ENCODE peak calls at places on chromosomes 13 and 19, in seven cellular contexts. B is H9, O is neural progenitor cell, C is HCT116, X is NT2/D1, D is GM23248, I is PC-3. Q is an unnamed sample.

GRCh38 chr13:71866173-71867091 is 572 bp downstream of the DACH1 start:
- DNase-seq in I (no peak), O (peak), D (peak), C (no peak), B (peak), X (no peak), Q (peak)

GRCh38 chr13:19586904-19587634 is 25.7 kb upstream of the TPTE2 start:
- DNase-seq in O (no peak), D (peak), C (no peak), X (no peak), I (peak), B (no peak), Q (no peak)

GRCh38 chr13:51154029-51154555 is 43.0 kb upstream of the C13orf42 start:
- DNase-seq in O (no peak), C (no peak), X (no peak), I (no peak), B (no peak), D (peak), Q (no peak)

GRCh38 chr19:53960886-53961285 is 1.9 kb upstream of the CACNG8 start:
- DNase-seq in C (no peak), O (no peak), I (no peak), X (no peak), B (no peak), D (no peak), Q (no peak)

GRCh38 chr13:100470841-100471505 is 117.6 kb downstream of the GGACT start:
- DNase-seq in C (no peak), B (no peak), D (no peak), X (no peak), I (no peak), O (no peak), Q (no peak)

GRCh38 chr13:37715606-37716015 is 117.0 kb upstream of the POSTN start:
- DNase-seq in I (peak), X (no peak), D (peak), B (no peak), C (no peak), O (no peak), Q (no peak)

GRCh38 chr19:39385629-39386411 is 5.1 kb downstream of the PAF1 start:
- DNase-seq in O (no peak), I (no peak), X (no peak), B (no peak), C (no peak), D (no peak), Q (no peak)

GRCh38 chr19:50972795-50973376 is 3.5 kb upstream of the KLK6 start:
- DNase-seq in C (peak), B (no peak), I (peak), X (no peak), O (no peak), D (no peak), Q (no peak)

GRCh38 chr19:35184884-35185283 is 30.3 kb downstream of the FXYD5 start:
- DNase-seq in C (no peak), D (no peak), I (no peak), O (no peak), B (no peak), X (no peak), Q (no peak)

GRCh38 chr13:112065521-112065866 is 1.5 kb upstream of the SOX1 start:
- DNase-seq in I (no peak), X (no peak), O (no peak), B (no peak), D (no peak), C (no peak), Q (no peak)

GRCh38 chr19:18990128-18990708 is 43.1 kb downstream of the SUGP2 start:
- DNase-seq in I (no peak), B (no peak), C (no peak), X (no peak), O (no peak), D (no peak), Q (no peak)

GRCh38 chr13:48983331-48983730 is 7.6 kb downstream of the FNDC3A start:
- DNase-seq in B (no peak), X (no peak), C (no peak), O (no peak), I (peak), D (no peak), Q (no peak)

GRCh38 chr19:40423227-40423566 is 2.6 kb downstream of the SERTAD1 start:
- DNase-seq in C (no peak), I (no peak), X (no peak), O (no peak), B (no peak), D (no peak), Q (no peak)

GRCh38 chr19:769610-770009 is 18.7 kb downstream of the MISP start:
- DNase-seq in C (no peak), X (no peak), D (no peak), I (no peak), B (no peak), O (no peak), Q (no peak)

GRCh38 chr19:6417713-6418561 is 6.7 kb downstream of the KHSRP start:
- DNase-seq in D (peak), B (no peak), C (no peak), X (no peak), I (peak), O (peak), Q (no peak)

GRCh38 chr19:42589792-42590191 is 4.9 kb downstream of the CEACAM8 start:
- DNase-seq in X (no peak), D (no peak), B (no peak), I (no peak), O (no peak), C (no peak), Q (peak)

GRCh38 chr13:74203576-74203975 is 69.4 kb upstream of the KLF12 start:
- DNase-seq in D (peak), X (no peak), C (no peak), B (no peak), I (no peak), O (no peak), Q (no peak)

GRCh38 chr13:51380269-51380668 is 40.8 kb downstream of the SERPINE3 start:
- DNase-seq in C (no peak), I (peak), X (no peak), D (peak), O (no peak), B (no peak), Q (no peak)

GRCh38 chr19:10740798-10741197 is 22.9 kb downstream of the DNM2 start:
- DNase-seq in B (no peak), X (no peak), D (no peak), C (no peak), O (no peak), I (peak), Q (no peak)

GRCh38 chr19:10736916-10737551 is 19.2 kb downstream of the DNM2 start:
- DNase-seq in B (no peak), O (no peak), D (no peak), C (no peak), I (no peak), X (no peak), Q (no peak)

GRCh38 chr19:10735741-10736140 is 17.9 kb downstream of the DNM2 start:
- DNase-seq in D (no peak), I (no peak), C (no peak), B (no peak), O (no peak), X (no peak), Q (no peak)

GRCh38 chr19:10736189-10736588 is 18.3 kb downstream of the DNM2 start:
- DNase-seq in C (no peak), B (no peak), X (no peak), D (no peak), O (no peak), I (no peak), Q (no peak)

DNA sequence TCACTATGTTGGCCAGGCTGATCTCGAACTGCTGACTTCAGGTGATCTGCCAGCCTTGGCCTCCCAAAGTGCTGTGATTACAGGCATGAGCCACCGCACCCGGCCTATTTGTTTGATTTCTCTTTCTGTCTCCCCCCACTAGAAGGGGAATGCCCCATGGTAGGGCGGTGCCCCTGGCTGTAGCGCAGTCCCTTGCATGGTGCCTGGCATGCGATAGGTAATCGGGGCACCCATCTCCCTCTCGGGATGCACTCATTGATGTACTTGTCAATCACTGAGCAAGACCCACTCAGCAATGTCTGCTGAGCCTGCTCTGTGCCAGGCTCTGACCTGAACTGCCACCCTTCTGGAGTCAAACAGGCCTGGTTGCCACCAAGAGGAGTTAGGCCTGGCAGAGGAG is 19.8 kb downstream of the DNM2 start:
- DNase-seq in C (no peak), B (no peak), O (no peak), D (no peak), I (no peak), X (no peak), Q (no peak)
- H3K9ac ChIP-seq in C (no peak), B (no peak), O (no peak), D (no peak), I (no peak), X (no peak), Q (no peak)

GRCh38 chr19:2044709-2045500 is 6.1 kb downstream of the MKNK2 start:
- DNase-seq in O (no peak), B (peak), X (no peak), D (no peak), I (no peak), C (no peak), Q (peak)

GRCh38 chr19:2041686-2042484 is 9.2 kb downstream of the MKNK2 start:
- DNase-seq in I (peak), X (peak), O (peak), C (peak), D (peak), B (peak), Q (peak)

GRCh38 chr19:2043864-2044708 is 7.0 kb downstream of the MKNK2 start:
- DNase-seq in I (no peak), D (no peak), X (no peak), O (peak), C (no peak), B (peak), Q (peak)

GRCh38 chr19:2042485-2043268 is 8.4 kb downstream of the MKNK2 start:
- DNase-seq in C (no peak), D (no peak), B (no peak), I (no peak), X (no peak), O (peak), Q (peak)

GRCh38 chr19:2043269-2043641 is 7.8 kb downstream of the MKNK2 start:
- DNase-seq in C (no peak), B (no peak), I (no peak), X (no peak), O (peak), D (no peak), Q (peak)
- H3K9ac ChIP-seq in C (peak), B (no peak), I (no peak), X (no peak), O (no peak), D (no peak), Q (no peak)

GRCh38 chr13:40665754-40666057 is 735 bp downstream of the FOXO1 start:
- DNase-seq in B (no peak), C (no peak), O (no peak), I (peak), X (no peak), D (peak), Q (no peak)
- H3K9ac ChIP-seq in B (peak), C (peak), O (no peak), I (peak), X (peak), D (no peak), Q (peak)

DNA sequence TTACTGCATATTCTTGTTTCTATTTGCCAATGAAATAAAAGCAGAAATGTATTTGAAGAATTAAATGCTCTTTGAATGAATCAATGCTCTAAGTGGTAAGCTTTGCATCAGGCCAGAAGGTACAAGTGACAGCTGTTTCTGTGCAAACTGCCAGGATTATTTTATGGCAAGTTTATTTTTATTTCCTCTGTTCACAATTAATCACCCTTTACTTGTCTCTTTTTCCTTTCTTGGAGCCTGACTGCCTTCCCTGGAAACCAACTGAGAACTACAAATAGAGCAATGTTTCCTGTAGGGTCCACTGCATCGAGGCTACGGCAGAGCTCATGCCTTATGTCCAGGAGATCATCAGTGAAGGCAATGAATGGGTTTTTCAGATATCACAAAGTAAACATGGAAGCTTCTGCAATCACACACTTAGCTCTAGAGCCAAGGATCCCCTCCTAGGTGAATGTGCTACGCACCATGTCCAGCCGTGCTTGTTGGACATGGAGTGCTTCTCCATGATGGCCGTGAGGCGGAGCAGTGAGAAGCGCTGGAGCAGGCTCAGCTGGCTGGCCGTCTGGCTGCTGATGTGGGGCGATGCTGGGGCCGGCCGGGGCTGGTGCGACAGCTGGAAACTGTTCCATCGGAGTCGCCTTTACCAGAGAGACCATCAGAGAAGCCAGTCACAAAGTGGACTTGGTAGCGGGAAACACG is 110.8 kb downstream of the KL start:
- DNase-seq in I (no peak), X (no peak), B (no peak), D (peak), O (no peak), C (no peak), Q (peak)
- H3K9ac ChIP-seq in I (no peak), X (no peak), B (no peak), D (peak), O (no peak), C (no peak), Q (no peak)

GRCh38 chr19:38223119-38223523 is 901 bp downstream of the DPF1 start:
- DNase-seq in D (no peak), O (no peak), I (no peak), C (no peak), B (no peak), X (no peak), Q (no peak)

GRCh38 chr19:38221421-38221820 is 2.6 kb downstream of the DPF1 start:
- DNase-seq in X (no peak), D (no peak), C (no peak), I (no peak), O (no peak), B (no peak), Q (no peak)

GRCh38 chr19:38221919-38222828 is 1.8 kb downstream of the DPF1 start:
- DNase-seq in I (no peak), O (no peak), C (no peak), X (no peak), B (peak), D (peak), Q (no peak)

GRCh38 chr19:38224014-38224862 is at the start of gene DPF1:
- DNase-seq in B (peak), D (peak), O (peak), I (peak), C (peak), X (no peak), Q (no peak)

DNA sequence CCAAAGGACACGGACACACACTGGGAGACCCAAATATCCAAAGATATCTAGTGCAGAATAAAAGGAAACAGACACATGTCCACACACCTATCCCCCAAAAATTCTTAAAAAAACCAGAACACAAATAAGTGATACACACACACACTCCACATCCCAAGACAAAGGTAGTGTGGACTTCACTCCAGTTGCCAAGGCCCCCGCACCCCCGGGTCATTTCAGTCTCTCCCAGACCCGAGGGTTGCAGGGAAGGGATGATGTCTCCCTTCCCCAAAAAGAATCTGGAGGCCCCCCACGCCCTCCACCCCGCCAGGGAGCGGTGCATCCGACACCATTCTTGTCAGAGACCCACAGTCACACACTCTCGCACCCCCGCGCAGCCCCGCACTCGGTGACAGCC is 407 bp downstream of the DPF1 start:
- DNase-seq in O (no peak), C (no peak), D (no peak), B (no peak), I (no peak), X (no peak), Q (no peak)
- H3K9ac ChIP-seq in O (no peak), C (peak), D (peak), B (no peak), I (peak), X (peak), Q (no peak)

GRCh38 chr13:45415112-45415511 is 3.1 kb downstream of the SLC25A30 start:
- DNase-seq in X (no peak), D (no peak), B (no peak), O (no peak), I (no peak), C (no peak), Q (no peak)
- H3K9ac ChIP-seq in X (no peak), D (peak), B (no peak), O (no peak), I (no peak), C (no peak), Q (peak)

DNA sequence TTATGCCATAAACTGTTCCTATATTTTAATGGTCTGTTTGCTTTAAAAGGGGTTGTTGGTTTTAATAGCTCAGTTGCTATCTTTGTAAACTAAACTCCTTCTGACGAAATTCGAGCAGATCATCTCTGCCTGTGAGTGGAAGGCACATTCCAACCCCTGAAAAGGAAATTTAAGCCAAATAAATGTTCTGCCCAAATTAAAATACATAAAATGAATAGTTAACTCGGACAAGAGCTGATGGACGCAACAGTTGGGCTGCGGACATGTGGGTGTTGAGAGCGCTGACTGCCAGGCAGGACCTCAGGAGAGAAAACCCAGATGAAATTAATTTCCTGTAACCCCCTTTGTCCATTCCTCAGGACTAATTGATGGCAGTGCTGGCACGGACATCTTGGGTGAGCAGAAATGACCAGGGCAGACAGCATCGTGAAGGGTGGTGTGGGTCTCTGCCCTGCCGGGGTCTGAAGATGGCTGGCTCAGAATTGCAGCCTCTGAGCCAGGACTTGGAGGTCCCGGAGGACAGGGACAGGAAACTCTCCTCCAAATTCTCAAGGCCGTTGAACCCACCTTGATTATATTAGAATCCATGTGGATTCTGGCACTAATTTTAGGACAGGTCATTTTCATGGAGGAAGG is 86.4 kb downstream of the TSHZ3 start:
- DNase-seq in D (no peak), X (no peak), C (no peak), B (peak), I (no peak), O (no peak), Q (peak)
- H3K9ac ChIP-seq in D (no peak), X (no peak), C (no peak), B (no peak), I (no peak), O (no peak), Q (no peak)

GRCh38 chr13:40191186-40191980 is 475.1 kb downstream of the FOXO1 start:
- DNase-seq in X (no peak), O (no peak), D (peak), B (no peak), I (no peak), C (no peak), Q (no peak)

GRCh38 chr13:40193290-40194203 is 472.9 kb downstream of the FOXO1 start:
- DNase-seq in B (no peak), X (no peak), D (peak), I (no peak), C (no peak), O (no peak), Q (no peak)

GRCh38 chr13:40190656-40191100 is 475.8 kb downstream of the FOXO1 start:
- DNase-seq in C (no peak), X (no peak), B (no peak), O (peak), I (peak), D (peak), Q (no peak)

GRCh38 chr13:40194204-40194806 is 472.1 kb downstream of the FOXO1 start:
- DNase-seq in X (no peak), C (no peak), D (peak), I (no peak), O (no peak), B (no peak), Q (no peak)

GRCh38 chr13:40192516-40193257 is 473.8 kb downstream of the FOXO1 start:
- DNase-seq in C (no peak), O (no peak), X (no peak), B (no peak), D (peak), I (no peak), Q (no peak)
- H3K9ac ChIP-seq in C (no peak), O (no peak), X (no peak), B (no peak), D (peak), I (no peak), Q (no peak)

Q was measured in kidney.